ENCODE peak calls at places on chromosomes 12 and 14, in seven cellular contexts. T, P, A, M, D, H and N are unnamed samples.
A peak's percentile ranks its signal among the peaks of the same experiment; 100 is the strongest.

GRCh38 chr12:55188974-55189556 is 31.8 kb upstream of the OR10A7 start:
- DNase-seq in T (peak; percentile 69), P (peak; percentile 23), A (peak; percentile 81), M (no peak), D (no peak), H (no peak), N (peak; percentile 31)

GRCh38 chr14:104801284-104802119 is 601 bp downstream of the ZBTB42 start:
- DNase-seq in T (no peak), P (no peak), A (no peak), M (no peak), D (no peak), H (no peak), N (no peak)

GRCh38 chr14:73789996-73790581 is 61.5 kb upstream of the PTGR2 start:
- DNase-seq in T (no peak), P (no peak), A (no peak), M (peak; percentile 35), D (peak; percentile 70), H (no peak), N (no peak)

GRCh38 chr14:39033371-39033770 is 69.7 kb downstream of the SEC23A start:
- DNase-seq in T (no peak), P (no peak), A (no peak), M (no peak), D (no peak), H (no peak), N (no peak)

GRCh38 chr12:54294914-54295566 is 5.8 kb downstream of the NFE2 start:
- DNase-seq in T (no peak), P (no peak), A (no peak), M (no peak), D (no peak), H (no peak), N (no peak)

GRCh38 chr12:66688836-66689439 is 10.1 kb upstream of the GRIP1 start:
- DNase-seq in T (peak; percentile 52), P (peak; percentile 35), A (peak; percentile 35), M (no peak), D (no peak), H (no peak), N (peak; percentile 21)

GRCh38 chr12:47772094-47772660 is 861 bp upstream of the SLC48A1 start:
- DNase-seq in T (no peak), P (no peak), A (no peak), M (no peak), D (no peak), H (no peak), N (no peak)

GRCh38 chr12:115916910-115917668 is 360.4 kb downstream of the MED13L start:
- DNase-seq in T (peak; percentile 31), P (peak; percentile 62), A (peak; percentile 17), M (peak; percentile 9), D (peak; percentile 49), H (peak; percentile 86), N (no peak)

GRCh38 chr12:92702754-92703679 is at the start of gene PLEKHG7:
- DNase-seq in T (no peak), P (peak; percentile 75), A (no peak), M (no peak), D (no peak), H (no peak), N (no peak)

GRCh38 chr14:99775351-99775750 is 17.9 kb upstream of the EML1 start:
- DNase-seq in T (no peak), P (no peak), A (no peak), M (no peak), D (no peak), H (no peak), N (no peak)

DNA sequence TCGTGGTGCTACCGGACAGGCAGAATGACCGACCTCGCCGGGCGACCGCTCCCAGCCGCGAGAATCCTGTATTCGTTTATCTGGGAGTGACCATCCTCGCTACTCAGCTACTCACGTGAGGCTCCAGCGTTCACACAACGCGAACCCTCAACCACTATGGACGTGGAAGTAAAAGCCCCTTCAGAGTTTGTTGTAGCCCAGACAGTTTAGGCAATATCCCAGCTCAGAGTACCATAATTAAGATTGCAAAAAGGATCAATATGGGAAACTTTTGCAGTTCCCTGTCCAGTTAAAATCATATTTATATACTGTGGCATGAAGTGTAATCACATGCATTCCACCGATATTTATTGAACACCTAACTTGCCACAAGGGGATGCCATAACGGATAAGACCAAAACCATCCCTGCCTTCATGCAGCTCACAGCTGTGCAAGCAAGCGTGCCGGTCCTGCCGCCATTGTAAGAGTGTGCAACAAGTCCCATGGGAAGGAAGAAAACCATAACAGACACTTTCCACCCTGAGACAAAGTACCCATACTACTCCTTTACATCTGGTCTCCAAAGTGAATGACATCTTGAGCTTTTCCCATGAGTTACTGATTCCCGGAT is 938 bp upstream of the MAX start:
- DNase-seq in T (no peak), P (no peak), A (no peak), M (peak; percentile 30), D (no peak), H (no peak), N (no peak)
- TF ChIP-seq CTCF in T (peak; percentile 38), P (peak; percentile 22), A (peak; percentile 34), M (no peak), D (no peak), H (peak; percentile 11), N (no peak)

GRCh38 chr12:6966351-6966750 is 4.1 kb downstream of the PHB2 start:
- DNase-seq in T (no peak), P (no peak), A (no peak), M (no peak), D (no peak), H (peak; percentile 15), N (no peak)

GRCh38 chr12:6963741-6964446 is 6.6 kb downstream of the PHB2 start:
- DNase-seq in T (no peak), P (no peak), A (no peak), M (no peak), D (peak; percentile 20), H (peak; percentile 69), N (no peak)

GRCh38 chr12:6964605-6965025 is 5.8 kb downstream of the PHB2 start:
- DNase-seq in T (no peak), P (no peak), A (no peak), M (no peak), D (peak; percentile 20), H (no peak), N (no peak)

GRCh38 chr12:6965714-6966113 is 4.8 kb downstream of the PHB2 start:
- DNase-seq in T (no peak), P (no peak), A (no peak), M (no peak), D (no peak), H (peak; percentile 8), N (no peak)

DNA sequence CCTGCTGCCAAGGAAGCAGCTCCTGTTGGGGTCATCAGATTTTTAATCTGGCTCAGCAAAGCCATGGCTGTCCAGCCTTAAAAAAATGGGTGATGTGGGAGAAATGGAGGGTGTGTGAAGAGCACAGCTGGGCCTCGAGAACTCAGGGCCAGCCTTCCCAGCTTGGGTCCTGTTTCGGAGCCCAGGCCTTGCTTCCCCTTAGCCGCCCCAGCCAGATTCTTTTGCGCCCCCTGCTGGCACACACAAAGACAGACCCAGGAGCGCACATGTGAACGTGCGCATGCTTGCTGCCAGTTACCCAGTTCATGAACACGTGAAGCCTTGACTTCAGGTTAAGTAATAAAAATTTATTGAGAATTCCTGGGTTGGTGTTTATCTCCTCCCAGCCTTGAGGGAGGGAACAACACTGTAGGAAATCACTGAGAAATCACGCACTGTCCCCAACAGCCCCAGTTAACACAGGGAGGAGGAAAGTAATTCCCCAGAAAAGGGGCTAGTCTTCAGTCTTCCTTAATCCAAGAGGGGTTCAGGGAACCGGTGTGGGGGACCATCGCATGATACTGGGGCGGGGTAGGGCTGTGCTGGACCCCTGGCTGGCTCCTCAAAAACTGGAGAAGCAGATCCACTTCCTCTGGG is 5.3 kb downstream of the PHB2 start:
- DNase-seq in T (peak; percentile 79), P (peak; percentile 69), A (peak; percentile 32), M (peak; percentile 71), D (peak; percentile 90), H (peak; percentile 91), N (no peak)
- H3K4me3 ChIP-seq in T (peak overlapping the region; percentile 99), P (no peak overlapping the region), A (no peak overlapping the region), M (no peak overlapping the region), D (no peak overlapping the region), H (peak overlapping the region; percentile 46), N (no peak overlapping the region)

GRCh38 chr14:90300649-90301048 is 31.1 kb downstream of the NRDE2 start:
- DNase-seq in T (no peak), P (no peak), A (no peak), M (no peak), D (no peak), H (no peak), N (no peak)
- TF ChIP-seq CTCF in T (no peak), P (no peak), A (no peak), M (no peak), D (no peak), H (no peak), N (no peak)

GRCh38 chr12:569091-569676 is 94.1 kb downstream of the NINJ2 start:
- DNase-seq in T (no peak), P (no peak), A (no peak), M (no peak), D (no peak), H (no peak), N (no peak)
- H3K4me3 ChIP-seq in T (peak overlapping the region; percentile 58), P (no peak overlapping the region), A (peak overlapping the region; percentile 78), M (peak overlapping the region; percentile 71), D (no peak overlapping the region), H (no peak overlapping the region), N (no peak overlapping the region)